ENCODE peak calls at places on chromosomes 16 and 17, in eight cellular contexts. M, X, E, H, V, W, U and T are unnamed samples.

GRCh38 chr16:25747160-25747758 is 55.5 kb downstream of the HS3ST4 start:
- DNase-seq in X (no peak), W (no peak), M (no peak), U (no peak), V (no peak), H (no peak), E (peak; percentile 13), T (no peak)

GRCh38 chr16:21946889-21947635 is 6.1 kb upstream of the UQCRC2 start:
- DNase-seq in E (no peak), M (no peak), X (no peak), W (peak; percentile 1), H (no peak), U (no peak), V (no peak), T (no peak)

GRCh38 chr17:66287911-66288310 is 14.5 kb upstream of the PRKCA start:
- DNase-seq in U (no peak), V (no peak), E (no peak), X (no peak), H (no peak), M (no peak), W (no peak), T (no peak)

GRCh38 chr16:11107781-11108465 is 148.1 kb downstream of the SOCS1 start:
- DNase-seq in V (no peak), M (peak; percentile 71), E (no peak), X (no peak), U (no peak), W (no peak), H (no peak), T (no peak)

GRCh38 chr16:55492756-55493380 is 13.9 kb downstream of the MMP2 start:
- DNase-seq in H (no peak), W (no peak), V (no peak), X (no peak), U (no peak), M (no peak), E (no peak), T (no peak)

GRCh38 chr16:31875112-31875803 is 1.7 kb downstream of the ZNF267 start:
- DNase-seq in V (no peak), X (no peak), M (peak; percentile 32), U (no peak), E (peak; percentile 56), H (no peak), W (peak; percentile 70), T (no peak)

GRCh38 chr16:12732600-12732999 is 71.1 kb downstream of the CPPED1 start:
- DNase-seq in V (no peak), E (peak; percentile 8), W (no peak), M (no peak), H (no peak), U (no peak), X (no peak), T (no peak)

GRCh38 chr17:77959926-77960521 is 1.5 kb downstream of the TNRC6C start:
- DNase-seq in W (no peak), V (no peak), U (no peak), H (peak; percentile 47), X (no peak), M (no peak), E (peak; percentile 35), T (no peak)

GRCh38 chr16:84072014-84072413 is 29.4 kb upstream of the SLC38A8 start:
- DNase-seq in U (no peak), W (peak; percentile 15), H (no peak), M (peak; percentile 18), X (no peak), V (no peak), E (no peak), T (no peak)

GRCh38 chr16:1613728-1614225 is 1.6 kb downstream of the CRAMP1 start:
- DNase-seq in X (no peak), W (peak; percentile 34), M (peak; percentile 13), U (no peak), H (no peak), E (peak; percentile 20), V (peak; percentile 66), T (peak; percentile 38)

GRCh38 chr17:38456031-38456815 is 28.0 kb downstream of the ARHGAP23 start:
- DNase-seq in X (no peak), E (no peak), M (no peak), U (no peak), V (no peak), W (no peak), H (no peak), T (no peak)

GRCh38 chr17:64635647-64636305 is 26.3 kb downstream of the SMURF2 start:
- DNase-seq in U (no peak), X (no peak), M (no peak), H (no peak), E (no peak), V (no peak), W (peak; percentile 52), T (no peak)

GRCh38 chr17:14334261-14334860 is 33.5 kb downstream of the HS3ST3B1 start:
- DNase-seq in H (no peak), U (no peak), W (no peak), E (no peak), V (no peak), X (no peak), M (no peak), T (no peak)

GRCh38 chr16:51050379-51050710 is 100.7 kb downstream of the SALL1 start:
- DNase-seq in E (no peak), V (no peak), M (no peak), X (no peak), H (no peak), U (no peak), W (no peak), T (no peak)

GRCh38 chr16:59878479-59878878 is 1144.4 kb upstream of the GOT2 start:
- DNase-seq in E (no peak), X (no peak), U (no peak), V (no peak), W (peak; percentile 89), H (no peak), M (peak; percentile 63), T (no peak)

GRCh38 chr16:11497851-11498289 is 88.8 kb downstream of the LITAF start:
- DNase-seq in U (no peak), M (peak; percentile 83), E (no peak), W (peak; percentile 66), X (peak; percentile 69), V (no peak), H (no peak), T (no peak)

GRCh38 chr16:77211880-77212735 is 12.9 kb downstream of the SYCE1L start:
- DNase-seq in U (peak; percentile 71), H (peak; percentile 76), W (peak; percentile 31), V (peak; percentile 86), E (peak; percentile 67), M (no peak), X (peak; percentile 86), T (no peak)

GRCh38 chr16:8905795-8906591 is 23.8 kb downstream of the LITAFD start:
- DNase-seq in U (no peak), E (no peak), H (no peak), M (no peak), X (no peak), V (no peak), W (no peak), T (no peak)
- TF ChIP-seq CTCF in U (no peak), E (peak; percentile 61), H (no peak), M (peak; percentile 59), X (no peak), V (no peak), W (peak; percentile 7), T (no peak)

DNA sequence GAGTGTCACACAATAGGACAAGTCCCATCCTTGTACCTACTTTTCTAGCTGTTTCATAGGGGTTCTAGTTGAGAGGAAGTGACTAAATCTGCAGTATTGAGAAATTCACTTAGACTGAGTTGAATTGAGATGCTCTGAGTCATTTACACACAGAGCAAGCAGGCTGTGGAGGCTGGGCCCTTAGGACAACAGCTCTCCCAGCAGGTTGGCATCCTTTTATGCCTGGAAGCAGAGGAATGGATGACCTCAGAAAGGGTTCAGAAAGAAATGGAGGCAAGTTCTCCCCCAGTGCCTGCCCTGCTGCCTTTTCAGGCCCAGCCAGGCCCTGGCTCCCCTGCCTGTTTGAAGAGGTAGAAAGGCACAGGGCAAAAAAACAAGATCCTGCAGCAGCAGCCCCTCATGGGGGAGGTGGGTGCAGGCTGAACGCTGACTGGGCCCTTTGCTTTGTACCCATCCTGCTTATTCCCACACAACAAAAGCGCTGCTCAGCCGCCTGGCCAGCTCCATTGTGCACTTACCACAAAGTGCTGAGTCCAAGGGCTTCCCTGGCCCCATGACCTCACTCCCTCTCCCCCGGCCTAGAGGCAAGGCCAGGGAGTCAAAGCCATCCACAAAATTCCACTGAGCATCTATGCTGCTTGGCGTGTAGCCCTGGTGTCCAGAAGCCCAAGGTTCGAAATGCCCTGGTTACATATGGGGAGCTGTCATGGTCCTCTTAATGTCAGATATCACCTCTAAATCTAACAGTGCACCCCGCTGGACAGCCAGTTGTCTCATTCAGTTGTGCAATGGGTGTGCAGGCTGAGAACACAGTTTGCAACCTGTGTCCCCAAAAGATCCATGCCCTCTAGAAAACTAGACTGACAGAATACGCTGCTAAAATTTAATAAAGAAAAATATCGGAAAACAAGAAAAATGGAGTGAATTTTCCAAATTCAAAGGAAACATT is 5.4 kb upstream of the CRYBA1 start:
- DNase-seq in E (peak; percentile 34), W (peak; percentile 94), V (no peak), X (no peak), H (no peak), M (peak; percentile 90), U (no peak), T (no peak)
- TF ChIP-seq CTCF in E (peak; percentile 73), W (peak; percentile 2), V (no peak), X (no peak), H (no peak), M (peak; percentile 42), U (no peak), T (no peak)

DNA sequence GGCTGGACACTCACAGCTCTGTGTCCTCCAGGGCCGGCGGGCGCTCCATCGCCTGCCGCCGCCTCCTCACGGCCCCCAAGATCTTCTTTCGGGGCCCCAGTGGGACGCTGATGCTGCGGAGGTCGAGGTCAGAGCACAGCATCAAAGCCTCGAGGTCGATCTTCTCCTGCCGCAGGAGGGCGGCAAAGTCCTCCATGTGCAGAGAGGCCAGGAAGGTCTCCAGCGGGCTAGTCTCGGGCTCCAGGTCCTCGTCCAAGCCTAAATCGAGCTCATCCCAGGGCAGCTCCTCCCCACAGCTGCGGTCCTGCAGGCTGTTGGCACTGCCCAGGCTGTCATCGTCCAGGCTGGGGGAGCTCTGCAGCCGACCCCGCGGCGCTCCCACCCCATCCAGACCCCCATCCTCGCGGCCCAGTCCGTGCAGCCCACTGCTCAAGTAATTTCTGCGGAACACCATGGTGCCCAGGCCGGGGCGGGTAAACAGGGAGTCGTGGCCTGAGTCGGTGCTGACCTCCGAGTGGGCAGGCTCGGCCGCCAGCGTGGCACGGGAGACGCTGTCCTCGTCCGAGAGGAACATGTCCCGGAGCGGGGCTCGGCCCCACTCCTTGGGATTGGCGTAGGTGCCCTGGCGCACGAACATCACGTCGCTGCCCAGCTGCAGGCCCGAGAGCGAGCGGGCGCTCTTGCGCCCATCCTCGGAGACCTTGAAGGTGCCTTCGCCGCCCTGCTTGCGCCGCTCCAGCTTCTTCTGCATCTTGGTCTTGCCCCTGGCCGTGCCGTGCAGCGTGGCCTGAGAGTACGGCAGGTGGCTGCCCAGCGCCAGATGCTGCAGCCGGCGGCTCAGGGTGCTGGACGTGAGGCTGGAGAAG is 3.4 kb downstream of the USH1G start:
- DNase-seq in U (no peak), E (no peak), X (no peak), M (no peak), W (no peak), H (no peak), V (no peak), T (no peak)
- TF ChIP-seq CTCF in U (no peak), E (peak; percentile 32), X (no peak), M (peak; percentile 38), W (no peak), H (no peak), V (no peak), T (no peak)

DNA sequence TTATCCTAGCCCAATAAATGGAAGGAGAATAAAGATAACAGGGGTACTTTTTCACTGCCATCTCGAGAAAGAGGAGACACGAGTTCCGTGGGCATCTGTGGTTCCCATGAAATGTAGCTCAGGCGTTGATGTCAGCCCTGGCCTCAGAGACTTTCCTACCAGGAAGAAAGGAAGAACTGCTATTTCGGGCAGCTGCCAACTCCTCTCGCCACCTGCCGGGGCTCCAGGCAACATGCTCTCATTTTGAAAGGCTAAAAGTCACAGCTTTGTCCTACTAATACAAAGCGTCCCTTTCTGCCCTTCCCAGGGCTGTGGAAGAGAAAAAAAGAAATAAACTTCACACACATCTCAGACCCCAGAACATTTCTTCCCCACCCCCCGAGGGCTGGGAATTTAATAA is 65.8 kb downstream of the DHRS7C start:
- DNase-seq in U (no peak), H (no peak), E (no peak), M (no peak), V (no peak), W (no peak), X (no peak), T (no peak)
- TF ChIP-seq CTCF in U (no peak), H (no peak), E (no peak), M (peak; percentile 59), V (no peak), W (no peak), X (no peak), T (no peak)